ENCODE peak calls at places on chromosome 7, in seven cellular contexts. One of them, this sample, is unnamed.

GRCh38 chr7:135300913-135301765 is 67.5 kb downstream of the STRA8 start:
- DNase-seq in left lung: no peak
- DNase-seq in esophagus squamous epithelium: no peak
- DNase-seq in body of pancreas: no peak
- DNase-seq in astrocyte of the cerebellum: no peak
- DNase-seq in epithelial cell of esophagus: peak
- DNase-seq in fibroblast of the aortic adventitia: peak
- DNase-seq in this sample: no peak

GRCh38 chr7:134690016-134690415 is 43.4 kb downstream of the BPGM start:
- DNase-seq in left lung: no peak
- DNase-seq in esophagus squamous epithelium: no peak
- DNase-seq in body of pancreas: no peak
- DNase-seq in astrocyte of the cerebellum: no peak
- DNase-seq in epithelial cell of esophagus: no peak
- DNase-seq in fibroblast of the aortic adventitia: peak
- DNase-seq in this sample: peak

GRCh38 chr7:108246227-108246837 is 116.2 kb upstream of the LAMB4 start:
- DNase-seq in left lung: no peak
- DNase-seq in esophagus squamous epithelium: no peak
- DNase-seq in body of pancreas: peak
- DNase-seq in astrocyte of the cerebellum: peak
- DNase-seq in epithelial cell of esophagus: peak
- DNase-seq in fibroblast of the aortic adventitia: peak
- DNase-seq in this sample: peak

GRCh38 chr7:144827581-144828139 is 8.2 kb downstream of the TPK1 start:
- DNase-seq in left lung: no peak
- DNase-seq in esophagus squamous epithelium: no peak
- DNase-seq in body of pancreas: no peak
- DNase-seq in astrocyte of the cerebellum: peak
- DNase-seq in epithelial cell of esophagus: no peak
- DNase-seq in fibroblast of the aortic adventitia: peak
- DNase-seq in this sample: no peak

GRCh38 chr7:106484562-106484961 is 176.4 kb downstream of the CCDC71L start:
- DNase-seq in left lung: no peak
- DNase-seq in esophagus squamous epithelium: no peak
- DNase-seq in body of pancreas: peak
- DNase-seq in astrocyte of the cerebellum: no peak
- DNase-seq in epithelial cell of esophagus: peak
- DNase-seq in fibroblast of the aortic adventitia: peak
- DNase-seq in this sample: no peak

GRCh38 chr7:104805449-104806317 is 208.3 kb upstream of the KMT2E start:
- DNase-seq in left lung: no peak
- DNase-seq in esophagus squamous epithelium: no peak
- DNase-seq in body of pancreas: no peak
- DNase-seq in astrocyte of the cerebellum: no peak
- DNase-seq in epithelial cell of esophagus: no peak
- DNase-seq in fibroblast of the aortic adventitia: no peak
- DNase-seq in this sample: no peak

GRCh38 chr7:150717821-150718420 is 1.5 kb downstream of the GIMAP1 start:
- DNase-seq in left lung: no peak
- DNase-seq in esophagus squamous epithelium: no peak
- DNase-seq in body of pancreas: no peak
- DNase-seq in astrocyte of the cerebellum: no peak
- DNase-seq in epithelial cell of esophagus: no peak
- DNase-seq in fibroblast of the aortic adventitia: no peak
- DNase-seq in this sample: no peak

GRCh38 chr7:64308019-64308275 is 5.8 kb upstream of the ZNF736 start:
- DNase-seq in left lung: no peak
- DNase-seq in esophagus squamous epithelium: no peak
- DNase-seq in body of pancreas: peak
- DNase-seq in astrocyte of the cerebellum: no peak
- DNase-seq in epithelial cell of esophagus: no peak
- DNase-seq in fibroblast of the aortic adventitia: no peak
- DNase-seq in this sample: no peak

GRCh38 chr7:134140889-134141867 is 14.0 kb downstream of the LRGUK start:
- DNase-seq in left lung: peak
- DNase-seq in esophagus squamous epithelium: no peak
- DNase-seq in body of pancreas: peak
- DNase-seq in astrocyte of the cerebellum: peak
- DNase-seq in epithelial cell of esophagus: peak
- DNase-seq in fibroblast of the aortic adventitia: peak
- DNase-seq in this sample: peak

GRCh38 chr7:118436663-118437062 is 212.2 kb downstream of the ANKRD7 start:
- DNase-seq in left lung: no peak
- DNase-seq in esophagus squamous epithelium: no peak
- DNase-seq in body of pancreas: no peak
- DNase-seq in astrocyte of the cerebellum: no peak
- DNase-seq in epithelial cell of esophagus: no peak
- DNase-seq in fibroblast of the aortic adventitia: no peak
- DNase-seq in this sample: no peak

GRCh38 chr7:85000973-85001372 is 185.9 kb downstream of the SEMA3D start:
- DNase-seq in left lung: no peak
- DNase-seq in esophagus squamous epithelium: no peak
- DNase-seq in body of pancreas: no peak
- DNase-seq in astrocyte of the cerebellum: peak
- DNase-seq in epithelial cell of esophagus: no peak
- DNase-seq in fibroblast of the aortic adventitia: no peak
- DNase-seq in this sample: no peak

GRCh38 chr7:155412416-155413253 is 45.3 kb upstream of the EN2 start:
- DNase-seq in left lung: peak
- DNase-seq in esophagus squamous epithelium: no peak
- DNase-seq in body of pancreas: peak
- DNase-seq in astrocyte of the cerebellum: no peak
- DNase-seq in epithelial cell of esophagus: peak
- DNase-seq in fibroblast of the aortic adventitia: peak
- DNase-seq in this sample: no peak

GRCh38 chr7:18390523-18390907 is 105.0 kb upstream of the HDAC9 start:
- DNase-seq in left lung: no peak
- DNase-seq in esophagus squamous epithelium: no peak
- DNase-seq in body of pancreas: no peak
- DNase-seq in astrocyte of the cerebellum: no peak
- DNase-seq in epithelial cell of esophagus: no peak
- DNase-seq in fibroblast of the aortic adventitia: no peak
- DNase-seq in this sample: no peak

GRCh38 chr7:27094304-27095049 is 1.3 kb downstream of the HOXA1 start:
- DNase-seq in left lung: no peak
- DNase-seq in esophagus squamous epithelium: no peak
- DNase-seq in body of pancreas: no peak
- DNase-seq in astrocyte of the cerebellum: no peak
- DNase-seq in epithelial cell of esophagus: no peak
- DNase-seq in fibroblast of the aortic adventitia: no peak
- DNase-seq in this sample: no peak

GRCh38 chr7:27097686-27098492 is 2.1 kb upstream of the HOXA1 start:
- DNase-seq in left lung: peak
- DNase-seq in esophagus squamous epithelium: no peak
- DNase-seq in body of pancreas: no peak
- DNase-seq in astrocyte of the cerebellum: no peak
- DNase-seq in epithelial cell of esophagus: peak
- DNase-seq in fibroblast of the aortic adventitia: peak
- DNase-seq in this sample: no peak

GRCh38 chr7:27095050-27095896 is 527 bp downstream of the HOXA1 start:
- DNase-seq in left lung: peak
- DNase-seq in esophagus squamous epithelium: no peak
- DNase-seq in body of pancreas: no peak
- DNase-seq in astrocyte of the cerebellum: no peak
- DNase-seq in epithelial cell of esophagus: no peak
- DNase-seq in fibroblast of the aortic adventitia: no peak
- DNase-seq in this sample: no peak

GRCh38 chr7:27096756-27097514 is 1.1 kb upstream of the HOXA1 start:
- DNase-seq in left lung: peak
- DNase-seq in esophagus squamous epithelium: no peak
- DNase-seq in body of pancreas: no peak
- DNase-seq in astrocyte of the cerebellum: no peak
- DNase-seq in epithelial cell of esophagus: peak
- DNase-seq in fibroblast of the aortic adventitia: peak
- DNase-seq in this sample: no peak

GRCh38 chr7:27095897-27096755 is at the start of gene HOXA1:
- DNase-seq in left lung: peak
- DNase-seq in esophagus squamous epithelium: peak
- DNase-seq in body of pancreas: peak
- DNase-seq in astrocyte of the cerebellum: peak
- DNase-seq in epithelial cell of esophagus: peak
- DNase-seq in fibroblast of the aortic adventitia: peak
- DNase-seq in this sample: peak
- TF ChIP-seq CTCF in left lung: no peak
- TF ChIP-seq CTCF in esophagus squamous epithelium: no peak
- TF ChIP-seq CTCF in body of pancreas: no peak
- TF ChIP-seq CTCF in astrocyte of the cerebellum: no peak
- TF ChIP-seq CTCF in epithelial cell of esophagus: no peak
- TF ChIP-seq CTCF in fibroblast of the aortic adventitia: no peak
- TF ChIP-seq CTCF in this sample: no peak

GRCh38 chr7:102464577-102465280 is at the start of the genes ALKBH4 and LRWD1:
- DNase-seq in left lung: peak
- DNase-seq in esophagus squamous epithelium: peak
- DNase-seq in body of pancreas: peak
- DNase-seq in astrocyte of the cerebellum: peak
- DNase-seq in epithelial cell of esophagus: peak
- DNase-seq in fibroblast of the aortic adventitia: peak
- DNase-seq in this sample: peak
- TF ChIP-seq CTCF in left lung: peak
- TF ChIP-seq CTCF in esophagus squamous epithelium: no peak
- TF ChIP-seq CTCF in body of pancreas: peak
- TF ChIP-seq CTCF in astrocyte of the cerebellum: no peak
- TF ChIP-seq CTCF in epithelial cell of esophagus: no peak
- TF ChIP-seq CTCF in fibroblast of the aortic adventitia: no peak
- TF ChIP-seq CTCF in this sample: no peak

DNA sequence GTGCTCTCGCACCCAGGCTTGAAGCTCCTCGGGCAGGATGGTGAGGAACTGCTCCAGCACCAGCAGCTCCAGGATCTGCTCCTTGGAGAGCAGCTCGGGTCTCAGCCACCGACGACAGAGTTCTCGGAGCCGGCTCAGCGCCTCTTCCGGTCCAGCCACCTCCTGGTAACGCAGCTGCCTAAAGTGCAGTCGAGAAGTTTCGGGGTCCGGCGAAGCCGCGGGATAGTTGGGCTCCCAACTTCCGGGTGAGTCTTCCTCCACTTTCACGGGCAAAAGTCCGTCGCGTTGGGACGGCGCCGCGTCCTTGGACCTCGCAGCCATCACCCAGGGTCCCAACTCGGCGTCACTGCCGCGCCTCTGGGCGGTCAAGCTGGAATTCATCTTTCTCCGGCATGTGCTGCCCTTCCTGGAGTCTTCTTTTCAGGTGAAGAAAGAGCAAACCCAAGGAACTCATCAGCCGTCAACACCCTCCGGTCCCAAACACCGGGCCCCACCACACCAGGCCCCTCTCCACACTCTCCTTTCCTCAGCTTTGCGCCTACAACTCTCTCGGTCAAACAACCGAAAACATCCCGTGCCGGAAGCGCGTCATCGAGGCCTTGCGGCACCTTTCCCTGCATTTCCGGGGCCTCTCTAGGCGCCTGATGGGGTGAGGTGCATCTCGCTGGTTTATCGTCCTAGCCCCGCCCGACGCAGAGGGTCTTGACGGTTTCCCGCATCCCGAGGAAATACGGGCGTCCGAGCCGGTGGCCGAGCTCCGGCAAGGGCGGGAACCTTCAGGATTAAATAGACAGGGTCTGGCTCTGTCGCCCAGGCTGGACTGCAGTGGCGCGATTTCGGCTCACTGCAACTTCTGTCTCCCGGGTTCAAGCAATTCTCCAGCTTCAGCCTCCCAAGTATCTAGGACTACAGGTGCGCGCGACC is at the start of gene ZNF394:
- DNase-seq in left lung: peak
- DNase-seq in esophagus squamous epithelium: peak
- DNase-seq in body of pancreas: peak
- DNase-seq in astrocyte of the cerebellum: peak
- DNase-seq in epithelial cell of esophagus: peak
- DNase-seq in fibroblast of the aortic adventitia: peak
- DNase-seq in this sample: peak
- TF ChIP-seq CTCF in left lung: no peak
- TF ChIP-seq CTCF in esophagus squamous epithelium: no peak
- TF ChIP-seq CTCF in body of pancreas: no peak
- TF ChIP-seq CTCF in astrocyte of the cerebellum: peak
- TF ChIP-seq CTCF in epithelial cell of esophagus: no peak
- TF ChIP-seq CTCF in fibroblast of the aortic adventitia: no peak
- TF ChIP-seq CTCF in this sample: no peak

DNA sequence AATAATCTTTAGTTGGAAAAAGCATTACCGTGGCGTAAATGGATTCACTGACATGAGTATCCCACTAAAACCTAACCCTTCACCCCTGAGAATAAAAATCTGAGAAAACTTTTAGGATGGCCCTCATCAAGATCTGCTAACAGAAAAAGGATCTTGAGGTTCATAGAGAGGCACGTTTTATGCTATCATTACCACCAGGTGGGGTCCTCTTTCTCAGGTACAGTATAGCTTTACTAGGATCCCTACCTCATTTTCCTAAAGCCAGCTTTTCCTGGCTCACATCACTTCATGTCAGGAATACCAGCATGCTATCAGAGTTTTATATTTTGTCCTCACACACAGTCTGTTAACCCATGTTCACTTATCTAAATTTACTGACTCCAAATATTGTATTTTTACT is 173.7 kb downstream of the POM121L12 start:
- DNase-seq in left lung: no peak
- DNase-seq in esophagus squamous epithelium: no peak
- DNase-seq in body of pancreas: no peak
- DNase-seq in astrocyte of the cerebellum: no peak
- DNase-seq in epithelial cell of esophagus: no peak
- DNase-seq in fibroblast of the aortic adventitia: no peak
- DNase-seq in this sample: no peak
- TF ChIP-seq CTCF in left lung: no peak
- TF ChIP-seq CTCF in esophagus squamous epithelium: no peak
- TF ChIP-seq CTCF in body of pancreas: no peak
- TF ChIP-seq CTCF in astrocyte of the cerebellum: no peak
- TF ChIP-seq CTCF in epithelial cell of esophagus: no peak
- TF ChIP-seq CTCF in fibroblast of the aortic adventitia: no peak
- TF ChIP-seq CTCF in this sample: no peak

DNA sequence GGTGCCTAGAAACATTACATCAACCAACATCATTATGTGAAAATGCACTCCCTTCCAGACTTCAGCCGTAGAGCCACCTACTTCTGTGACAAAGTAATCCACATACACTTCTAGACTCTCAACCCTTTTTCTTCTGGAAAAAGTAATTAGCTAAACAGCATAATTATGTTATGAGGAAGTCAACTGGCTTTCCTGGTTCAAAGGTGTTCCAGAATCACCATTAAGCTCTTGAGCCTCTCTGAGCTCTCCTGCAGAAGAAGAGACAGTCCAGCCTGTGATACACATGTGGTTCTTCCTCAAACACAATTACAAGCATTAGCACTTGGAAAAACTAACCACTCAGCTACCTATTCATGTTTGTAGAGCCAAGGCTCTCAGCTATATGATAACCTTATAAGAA is 52.5 kb downstream of the TNS3 start:
- DNase-seq in left lung: no peak
- DNase-seq in esophagus squamous epithelium: no peak
- DNase-seq in body of pancreas: no peak
- DNase-seq in astrocyte of the cerebellum: no peak
- DNase-seq in epithelial cell of esophagus: no peak
- DNase-seq in fibroblast of the aortic adventitia: no peak
- DNase-seq in this sample: no peak
- TF ChIP-seq CTCF in left lung: no peak
- TF ChIP-seq CTCF in esophagus squamous epithelium: no peak
- TF ChIP-seq CTCF in body of pancreas: no peak
- TF ChIP-seq CTCF in astrocyte of the cerebellum: no peak
- TF ChIP-seq CTCF in epithelial cell of esophagus: no peak
- TF ChIP-seq CTCF in fibroblast of the aortic adventitia: no peak
- TF ChIP-seq CTCF in this sample: no peak

DNA sequence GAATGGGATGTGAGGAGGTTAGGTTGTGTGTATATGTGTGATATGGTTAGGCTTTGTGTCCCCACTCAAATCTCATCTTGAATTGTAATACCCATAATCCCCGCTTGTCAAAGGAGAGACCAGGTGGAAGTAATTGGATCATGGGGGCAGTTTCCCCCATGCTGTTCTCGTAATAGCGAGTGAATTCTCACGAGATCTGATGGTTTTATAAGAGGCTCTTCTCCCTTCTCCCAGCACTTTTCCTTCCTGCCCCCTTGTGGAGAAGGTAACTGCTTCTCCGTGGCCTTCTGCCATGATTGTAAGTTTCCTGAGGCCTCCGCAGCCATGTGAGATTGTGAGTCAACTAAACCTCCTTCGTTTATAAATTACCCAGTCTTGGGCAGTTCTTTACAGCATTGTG is 47.3 kb downstream of the NPVF start:
- DNase-seq in left lung: no peak
- DNase-seq in esophagus squamous epithelium: no peak
- DNase-seq in body of pancreas: no peak
- DNase-seq in astrocyte of the cerebellum: no peak
- DNase-seq in epithelial cell of esophagus: no peak
- DNase-seq in fibroblast of the aortic adventitia: no peak
- DNase-seq in this sample: no peak
- TF ChIP-seq CTCF in left lung: no peak
- TF ChIP-seq CTCF in esophagus squamous epithelium: no peak
- TF ChIP-seq CTCF in body of pancreas: no peak
- TF ChIP-seq CTCF in astrocyte of the cerebellum: peak
- TF ChIP-seq CTCF in epithelial cell of esophagus: no peak
- TF ChIP-seq CTCF in fibroblast of the aortic adventitia: peak
- TF ChIP-seq CTCF in this sample: no peak